ENCODE peak calls at places on chromosomes 7 and 10, in five cellular contexts. One of them, this sample, is unnamed.

GRCh38 chr7:122485841-122486240 is 181.3 kb upstream of the FEZF1 start:
- DNase-seq in heart left ventricle: no peak
- DNase-seq in esophagus squamous epithelium: no peak
- DNase-seq in GM10248: no peak
- DNase-seq in A549: no peak
- DNase-seq in this sample: no peak

GRCh38 chr7:157612009-157612663 is 275.3 kb downstream of the DNAJB6 start:
- DNase-seq in heart left ventricle: no peak
- DNase-seq in esophagus squamous epithelium: no peak
- DNase-seq in GM10248: no peak
- DNase-seq in A549: no peak
- DNase-seq in this sample: no peak

GRCh38 chr10:26725837-26726727 is 28.6 kb downstream of the PDSS1 start:
- DNase-seq in heart left ventricle: peak; percentile 63
- DNase-seq in esophagus squamous epithelium: no peak
- DNase-seq in GM10248: peak; percentile 59
- DNase-seq in A549: peak; percentile 18
- DNase-seq in this sample: peak; percentile 42

GRCh38 chr10:71975087-71975890 is 11.1 kb downstream of the CHST3 start:
- DNase-seq in heart left ventricle: peak; percentile 78
- DNase-seq in esophagus squamous epithelium: no peak
- DNase-seq in GM10248: no peak
- DNase-seq in A549: no peak
- DNase-seq in this sample: no peak

GRCh38 chr7:27260211-27260610 is 17.6 kb downstream of the EVX1 start:
- DNase-seq in heart left ventricle: no peak
- DNase-seq in esophagus squamous epithelium: no peak
- DNase-seq in GM10248: no peak
- DNase-seq in A549: no peak
- DNase-seq in this sample: no peak

GRCh38 chr10:124632064-124632531 is 112.1 kb downstream of the FAM53B start:
- DNase-seq in heart left ventricle: peak; percentile 80
- DNase-seq in esophagus squamous epithelium: no peak
- DNase-seq in GM10248: no peak
- DNase-seq in A549: no peak
- DNase-seq in this sample: peak; percentile 23

GRCh38 chr10:100774876-100775275 is 29.5 kb downstream of the PAX2 start:
- DNase-seq in heart left ventricle: no peak
- DNase-seq in esophagus squamous epithelium: no peak
- DNase-seq in GM10248: no peak
- DNase-seq in A549: no peak
- DNase-seq in this sample: no peak

GRCh38 chr10:97185326-97186058 is at the start of gene SLIT1:
- DNase-seq in heart left ventricle: no peak
- DNase-seq in esophagus squamous epithelium: no peak
- DNase-seq in GM10248: no peak
- DNase-seq in A549: no peak
- DNase-seq in this sample: peak; percentile 28

GRCh38 chr10:30172663-30173062 is 113.3 kb upstream of the JCAD start:
- DNase-seq in heart left ventricle: no peak
- DNase-seq in esophagus squamous epithelium: no peak
- DNase-seq in GM10248: no peak
- DNase-seq in A549: no peak
- DNase-seq in this sample: no peak

GRCh38 chr10:124689911-124690498 is 54.2 kb downstream of the FAM53B start:
- DNase-seq in heart left ventricle: no peak
- DNase-seq in esophagus squamous epithelium: no peak
- DNase-seq in GM10248: no peak
- DNase-seq in A549: no peak
- DNase-seq in this sample: no peak

GRCh38 chr7:19988860-19989259 is 215.4 kb upstream of the TMEM196 start:
- DNase-seq in heart left ventricle: no peak
- DNase-seq in esophagus squamous epithelium: no peak
- DNase-seq in GM10248: no peak
- DNase-seq in A549: no peak
- DNase-seq in this sample: no peak

GRCh38 chr10:89278034-89278535 is 23.8 kb upstream of the IFIT2 start:
- DNase-seq in heart left ventricle: no peak
- DNase-seq in esophagus squamous epithelium: no peak
- DNase-seq in GM10248: no peak
- DNase-seq in A549: peak; percentile 79
- DNase-seq in this sample: no peak

GRCh38 chr7:110484316-110484715 is 606.6 kb upstream of the LRRN3 start:
- DNase-seq in heart left ventricle: no peak
- DNase-seq in esophagus squamous epithelium: no peak
- DNase-seq in GM10248: no peak
- DNase-seq in A549: no peak
- DNase-seq in this sample: no peak

GRCh38 chr10:131444286-131444685 is 132.8 kb upstream of the TCERG1L start:
- DNase-seq in heart left ventricle: no peak
- DNase-seq in esophagus squamous epithelium: no peak
- DNase-seq in GM10248: no peak
- DNase-seq in A549: no peak
- DNase-seq in this sample: no peak

GRCh38 chr10:98410135-98410743 is 4.7 kb downstream of the PYROXD2 start:
- DNase-seq in heart left ventricle: no peak
- DNase-seq in esophagus squamous epithelium: no peak
- DNase-seq in GM10248: no peak
- DNase-seq in A549: no peak
- DNase-seq in this sample: no peak

GRCh38 chr10:13651969-13652720 is 65.4 kb downstream of the PRPF18 start:
- DNase-seq in heart left ventricle: no peak
- DNase-seq in esophagus squamous epithelium: no peak
- DNase-seq in GM10248: no peak
- DNase-seq in A549: no peak
- DNase-seq in this sample: no peak

GRCh38 chr7:5274441-5274840 is 8.3 kb upstream of the SLC29A4 start:
- DNase-seq in heart left ventricle: no peak
- DNase-seq in esophagus squamous epithelium: no peak
- DNase-seq in GM10248: no peak
- DNase-seq in A549: no peak
- DNase-seq in this sample: no peak
- TF ChIP-seq CTCF in heart left ventricle: no peak
- TF ChIP-seq CTCF in esophagus squamous epithelium: no peak
- TF ChIP-seq CTCF in GM10248: no peak
- TF ChIP-seq CTCF in A549: no peak
- TF ChIP-seq CTCF in this sample: no peak

GRCh38 chr10:48697091-48697490 is 12.4 kb downstream of the WDFY4 start:
- DNase-seq in heart left ventricle: no peak
- DNase-seq in esophagus squamous epithelium: no peak
- DNase-seq in GM10248: no peak
- DNase-seq in A549: no peak
- DNase-seq in this sample: no peak

GRCh38 chr10:48696535-48696873 is 11.8 kb downstream of the WDFY4 start:
- DNase-seq in heart left ventricle: no peak
- DNase-seq in esophagus squamous epithelium: no peak
- DNase-seq in GM10248: no peak
- DNase-seq in A549: no peak
- DNase-seq in this sample: no peak

GRCh38 chr10:48700071-48700470 is 15.4 kb downstream of the WDFY4 start:
- DNase-seq in heart left ventricle: no peak
- DNase-seq in esophagus squamous epithelium: no peak
- DNase-seq in GM10248: no peak
- DNase-seq in A549: no peak
- DNase-seq in this sample: no peak

GRCh38 chr10:48698971-48699627 is 14.4 kb downstream of the WDFY4 start:
- DNase-seq in heart left ventricle: no peak
- DNase-seq in esophagus squamous epithelium: no peak
- DNase-seq in GM10248: no peak
- DNase-seq in A549: no peak
- DNase-seq in this sample: no peak

DNA sequence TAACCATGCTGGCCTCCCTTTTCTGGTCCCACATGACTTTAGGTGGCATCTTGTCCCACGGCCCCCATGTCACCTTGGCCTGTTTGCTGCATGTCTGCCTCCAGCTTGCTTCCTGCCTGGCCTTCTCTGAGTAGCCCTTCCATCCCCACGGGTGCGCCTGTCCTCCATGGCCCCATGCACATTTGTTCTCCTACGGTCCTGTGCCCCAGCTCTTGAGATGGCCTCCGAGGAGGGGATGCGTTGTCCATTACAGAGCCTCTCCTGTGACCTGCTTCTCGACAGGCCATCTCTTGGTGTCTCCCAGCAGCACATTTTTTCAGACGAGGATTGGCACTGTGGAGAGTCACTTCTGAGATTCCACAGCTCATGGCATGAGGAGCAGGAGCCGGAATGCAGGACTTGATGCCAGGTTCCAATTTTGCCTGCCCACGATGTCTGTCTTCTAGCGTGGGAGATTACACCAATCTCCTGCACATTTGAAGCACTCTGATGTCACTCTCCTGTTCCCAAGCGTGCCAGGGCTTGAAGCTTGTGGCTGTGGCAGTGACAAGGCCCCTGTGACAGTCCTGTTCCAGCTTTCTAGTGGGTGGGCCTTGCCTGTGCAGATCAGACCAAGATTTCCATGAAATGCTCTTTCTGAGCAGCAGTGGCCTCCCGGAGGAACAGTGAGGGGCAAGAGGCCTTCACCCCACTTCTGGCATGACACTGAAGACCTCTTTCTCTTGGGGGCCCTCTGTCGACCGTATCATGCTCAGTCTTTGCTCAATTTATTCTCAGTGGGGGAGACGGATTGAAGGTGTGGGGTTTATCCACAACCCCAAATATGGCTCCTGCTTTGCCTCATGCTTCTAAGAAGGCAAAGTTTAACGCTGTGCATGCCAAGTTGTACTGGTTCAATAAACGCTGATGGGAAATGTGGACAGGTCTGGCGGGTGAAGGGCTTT is 13.4 kb downstream of the WDFY4 start:
- DNase-seq in heart left ventricle: no peak
- DNase-seq in esophagus squamous epithelium: no peak
- DNase-seq in GM10248: no peak
- DNase-seq in A549: no peak
- DNase-seq in this sample: no peak
- TF ChIP-seq CTCF in heart left ventricle: no peak
- TF ChIP-seq CTCF in esophagus squamous epithelium: no peak
- TF ChIP-seq CTCF in GM10248: peak; percentile 1
- TF ChIP-seq CTCF in A549: no peak
- TF ChIP-seq CTCF in this sample: no peak

GRCh38 chr7:70589590-70589989 is 542.4 kb upstream of the GALNT17 start:
- DNase-seq in heart left ventricle: no peak
- DNase-seq in esophagus squamous epithelium: no peak
- DNase-seq in GM10248: no peak
- DNase-seq in A549: no peak
- DNase-seq in this sample: no peak

GRCh38 chr7:70589010-70589409 is 542.9 kb upstream of the GALNT17 start:
- DNase-seq in heart left ventricle: no peak
- DNase-seq in esophagus squamous epithelium: no peak
- DNase-seq in GM10248: no peak
- DNase-seq in A549: no peak
- DNase-seq in this sample: no peak

GRCh38 chr7:70587739-70588138 is 544.2 kb upstream of the GALNT17 start:
- DNase-seq in heart left ventricle: no peak
- DNase-seq in esophagus squamous epithelium: no peak
- DNase-seq in GM10248: no peak
- DNase-seq in A549: no peak
- DNase-seq in this sample: no peak

GRCh38 chr7:70588151-70588550 is 543.8 kb upstream of the GALNT17 start:
- DNase-seq in heart left ventricle: no peak
- DNase-seq in esophagus squamous epithelium: no peak
- DNase-seq in GM10248: no peak
- DNase-seq in A549: no peak
- DNase-seq in this sample: no peak

DNA sequence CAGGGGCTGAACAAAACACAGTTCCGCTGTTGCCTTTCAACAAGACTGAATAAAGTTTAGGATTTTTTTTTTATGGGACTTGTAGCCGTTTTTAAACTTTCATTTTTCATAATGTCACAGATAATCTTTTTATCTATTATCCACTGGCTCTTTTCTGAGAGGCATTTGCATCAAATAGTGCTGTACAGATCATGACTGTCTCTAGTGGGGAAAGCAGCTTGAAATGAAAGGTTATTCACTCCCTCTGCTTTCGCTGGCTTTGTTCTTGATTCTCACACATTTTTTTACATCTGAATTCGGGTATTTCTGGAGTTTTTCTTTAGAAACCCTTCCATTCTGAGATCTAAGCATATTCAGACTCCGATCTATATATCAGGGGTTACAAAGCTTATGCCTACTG is 543.3 kb upstream of the GALNT17 start:
- DNase-seq in heart left ventricle: no peak
- DNase-seq in esophagus squamous epithelium: no peak
- DNase-seq in GM10248: no peak
- DNase-seq in A549: no peak
- DNase-seq in this sample: no peak
- TF ChIP-seq CTCF in heart left ventricle: no peak
- TF ChIP-seq CTCF in esophagus squamous epithelium: no peak
- TF ChIP-seq CTCF in GM10248: no peak
- TF ChIP-seq CTCF in A549: no peak
- TF ChIP-seq CTCF in this sample: no peak

GRCh38 chr7:121039994-121040393 is 51.5 kb downstream of the CPED1 start:
- DNase-seq in heart left ventricle: no peak
- DNase-seq in esophagus squamous epithelium: no peak
- DNase-seq in GM10248: no peak
- DNase-seq in A549: no peak
- DNase-seq in this sample: no peak
- TF ChIP-seq CTCF in heart left ventricle: no peak
- TF ChIP-seq CTCF in esophagus squamous epithelium: no peak
- TF ChIP-seq CTCF in GM10248: no peak
- TF ChIP-seq CTCF in A549: no peak
- TF ChIP-seq CTCF in this sample: no peak

GRCh38 chr7:82740246-82740848 is 296.8 kb upstream of the CACNA2D1 start:
- DNase-seq in heart left ventricle: no peak
- DNase-seq in esophagus squamous epithelium: no peak
- DNase-seq in GM10248: no peak
- DNase-seq in A549: peak; percentile 18
- DNase-seq in this sample: peak; percentile 68
- TF ChIP-seq CTCF in heart left ventricle: peak; percentile 24
- TF ChIP-seq CTCF in esophagus squamous epithelium: peak; percentile 16
- TF ChIP-seq CTCF in GM10248: peak; percentile 52
- TF ChIP-seq CTCF in A549: peak; percentile 68
- TF ChIP-seq CTCF in this sample: peak; percentile 79